ENCODE peak calls at places on chromosomes 11 and 22, in seven cellular contexts. Y is sigmoid colon, P is H7, A is OCI-LY7, Q is stomach, R is GM23248, G is AG09309. E is an unnamed sample.

GRCh38 chr11:69172674-69173073 is 16.9 kb downstream of the SMIM38 start:
- DNase-seq in Y (no peak), P (no peak), A (peak), Q (no peak), R (peak), G (no peak), E (peak)

GRCh38 chr22:20405931-20406685 is 12.2 kb downstream of the ZNF74 start:
- DNase-seq in Y (no peak), P (peak), A (no peak), Q (no peak), R (no peak), G (no peak), E (no peak)

GRCh38 chr11:123753110-123753509 is 1.2 kb downstream of the OR6X1 start:
- DNase-seq in Y (no peak), P (no peak), A (no peak), Q (no peak), R (no peak), G (no peak), E (no peak)

GRCh38 chr22:28710112-28710888 is 30.7 kb upstream of the TTC28 start:
- DNase-seq in Y (no peak), P (no peak), A (no peak), Q (no peak), R (peak), G (peak), E (peak)

GRCh38 chr11:107799245-107799859 is 59.2 kb downstream of the SLC35F2 start:
- DNase-seq in Y (peak), P (peak), A (peak), Q (peak), R (peak), G (peak), E (peak)

GRCh38 chr11:66183581-66184048 is 84.8 kb upstream of the RAB1B start:
- DNase-seq in Y (no peak), P (no peak), A (peak), Q (no peak), R (peak), G (no peak), E (no peak)

GRCh38 chr11:116053538-116053919 is 549.3 kb upstream of the CADM1 start:
- DNase-seq in Y (no peak), P (no peak), A (no peak), Q (no peak), R (no peak), G (no peak), E (no peak)

GRCh38 chr11:83836883-83837654 is 550.9 kb upstream of the CCDC90B start:
- DNase-seq in Y (peak), P (peak), A (peak), Q (peak), R (peak), G (no peak), E (peak)

GRCh38 chr11:112175596-112175947 is 260 bp downstream of the BCO2 start:
- DNase-seq in Y (no peak), P (no peak), A (no peak), Q (no peak), R (no peak), G (no peak), E (no peak)
- H3K4me3 ChIP-seq in Y (peak), P (no peak), A (peak), Q (peak), R (peak), G (peak), E (peak)

GRCh38 chr11:46236918-46237247 is 40.6 kb upstream of the CREB3L1 start:
- DNase-seq in Y (no peak), P (no peak), A (no peak), Q (no peak), R (no peak), G (no peak), E (no peak)
- H3K4me3 ChIP-seq in Y (no peak), P (peak), A (no peak), Q (peak), R (peak), G (no peak), E (no peak)

DNA sequence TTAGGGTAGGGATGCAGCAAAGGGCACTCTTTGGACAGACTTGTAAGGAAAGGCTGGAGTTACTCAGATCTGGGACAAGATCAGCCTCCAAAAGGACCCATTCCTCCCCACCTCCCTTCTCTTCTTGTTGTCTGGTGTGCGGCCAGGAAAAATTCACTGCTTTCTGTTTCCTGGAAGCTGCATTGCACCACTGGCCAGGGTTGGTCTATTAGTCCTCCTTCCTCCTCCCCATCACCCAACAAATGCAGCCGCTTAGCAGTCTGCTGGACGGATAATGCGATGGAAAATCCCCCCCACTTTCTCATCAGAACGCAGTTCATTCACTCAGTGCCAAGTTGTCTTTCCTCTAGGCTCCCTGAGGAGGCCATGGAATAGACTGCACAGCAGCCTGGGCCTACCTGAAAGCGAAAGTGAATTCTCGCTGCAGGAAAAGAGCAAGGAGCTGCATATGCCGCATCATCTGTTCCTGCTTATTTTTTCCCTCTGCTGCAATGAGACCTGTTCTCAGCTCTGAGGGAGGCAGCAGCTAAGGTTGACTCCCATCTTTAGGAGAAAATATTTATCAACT is 513.5 kb downstream of the METTL15 start:
- DNase-seq in Y (no peak), P (no peak), A (no peak), Q (peak), R (peak), G (no peak), E (no peak)
- H3K4me3 ChIP-seq in Y (peak), P (no peak), A (no peak), Q (no peak), R (peak), G (peak), E (peak)

GRCh38 chr11:3854660-3854976 is 846 bp upstream of the STIM1 start:
- DNase-seq in Y (no peak), P (no peak), A (no peak), Q (no peak), R (no peak), G (no peak), E (no peak)
- H3K4me3 ChIP-seq in Y (peak), P (peak), A (peak), Q (peak), R (peak), G (no peak), E (peak)

GRCh38 chr11:34174411-34175041 is 69.1 kb downstream of the NAT10 start:
- DNase-seq in Y (peak), P (peak), A (peak), Q (peak), R (peak), G (no peak), E (peak)
- H3K4me3 ChIP-seq in Y (peak), P (peak), A (no peak), Q (peak), R (peak), G (peak), E (peak)

DNA sequence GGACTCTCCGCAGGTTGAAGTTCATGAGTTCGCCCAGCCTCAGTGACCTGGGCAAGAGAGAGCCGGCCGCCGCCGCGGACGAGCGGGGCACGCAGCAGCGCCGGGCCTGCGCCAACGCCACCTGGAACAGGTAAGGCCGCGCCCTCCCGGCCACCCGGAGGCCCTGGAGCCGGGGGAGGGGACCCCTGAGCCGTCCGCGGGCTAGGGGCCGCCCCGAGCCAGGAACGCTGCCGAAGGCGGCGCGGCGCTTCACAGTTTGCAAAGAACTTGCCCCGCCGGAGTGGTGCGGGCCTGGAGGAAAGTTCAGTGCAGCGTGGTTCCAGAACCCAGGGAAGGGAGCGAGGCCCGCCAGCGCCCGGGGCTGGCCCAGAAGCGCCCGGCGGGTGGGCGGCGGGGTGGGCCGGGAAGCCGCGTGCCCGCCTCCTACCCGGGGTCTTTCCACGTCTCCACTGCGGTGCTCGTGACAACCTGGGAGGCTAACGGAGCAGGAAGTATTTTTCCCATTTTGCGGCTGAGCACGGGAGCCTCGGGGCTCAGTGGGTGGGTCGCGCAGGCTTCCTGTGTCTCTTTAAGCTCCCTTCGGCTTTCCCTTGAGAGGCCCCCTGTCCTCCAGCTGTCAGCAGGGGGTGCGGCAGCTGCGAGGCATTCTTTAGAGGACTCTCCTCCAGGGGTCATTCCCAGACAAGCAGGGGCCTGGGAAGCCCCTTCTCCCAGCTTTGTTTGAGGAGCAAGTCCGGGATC is 645 bp downstream of the PRR5 start:
- DNase-seq in Y (no peak), P (peak), A (no peak), Q (peak), R (peak), G (no peak), E (peak)
- H3K4me3 ChIP-seq in Y (peak), P (peak), A (peak), Q (peak), R (peak), G (peak), E (peak)

GRCh38 chr22:47053013-47053864 is 290.8 kb downstream of the TBC1D22A start:
- DNase-seq in Y (no peak), P (no peak), A (no peak), Q (no peak), R (no peak), G (no peak), E (no peak)

GRCh38 chr22:47053865-47054185 is 291.4 kb downstream of the TBC1D22A start:
- DNase-seq in Y (no peak), P (no peak), A (no peak), Q (no peak), R (peak), G (no peak), E (no peak)

GRCh38 chr22:47050601-47051051 is 288.2 kb downstream of the TBC1D22A start:
- DNase-seq in Y (no peak), P (no peak), A (no peak), Q (no peak), R (no peak), G (no peak), E (no peak)

GRCh38 chr22:47051435-47052175 is 289.2 kb downstream of the TBC1D22A start:
- DNase-seq in Y (no peak), P (no peak), A (no peak), Q (no peak), R (no peak), G (no peak), E (no peak)

GRCh38 chr22:47052236-47053012 is 290.0 kb downstream of the TBC1D22A start:
- DNase-seq in Y (no peak), P (no peak), A (no peak), Q (no peak), R (no peak), G (no peak), E (no peak)
- H3K4me3 ChIP-seq in Y (no peak), P (no peak), A (no peak), Q (no peak), R (no peak), G (no peak), E (no peak)

DNA sequence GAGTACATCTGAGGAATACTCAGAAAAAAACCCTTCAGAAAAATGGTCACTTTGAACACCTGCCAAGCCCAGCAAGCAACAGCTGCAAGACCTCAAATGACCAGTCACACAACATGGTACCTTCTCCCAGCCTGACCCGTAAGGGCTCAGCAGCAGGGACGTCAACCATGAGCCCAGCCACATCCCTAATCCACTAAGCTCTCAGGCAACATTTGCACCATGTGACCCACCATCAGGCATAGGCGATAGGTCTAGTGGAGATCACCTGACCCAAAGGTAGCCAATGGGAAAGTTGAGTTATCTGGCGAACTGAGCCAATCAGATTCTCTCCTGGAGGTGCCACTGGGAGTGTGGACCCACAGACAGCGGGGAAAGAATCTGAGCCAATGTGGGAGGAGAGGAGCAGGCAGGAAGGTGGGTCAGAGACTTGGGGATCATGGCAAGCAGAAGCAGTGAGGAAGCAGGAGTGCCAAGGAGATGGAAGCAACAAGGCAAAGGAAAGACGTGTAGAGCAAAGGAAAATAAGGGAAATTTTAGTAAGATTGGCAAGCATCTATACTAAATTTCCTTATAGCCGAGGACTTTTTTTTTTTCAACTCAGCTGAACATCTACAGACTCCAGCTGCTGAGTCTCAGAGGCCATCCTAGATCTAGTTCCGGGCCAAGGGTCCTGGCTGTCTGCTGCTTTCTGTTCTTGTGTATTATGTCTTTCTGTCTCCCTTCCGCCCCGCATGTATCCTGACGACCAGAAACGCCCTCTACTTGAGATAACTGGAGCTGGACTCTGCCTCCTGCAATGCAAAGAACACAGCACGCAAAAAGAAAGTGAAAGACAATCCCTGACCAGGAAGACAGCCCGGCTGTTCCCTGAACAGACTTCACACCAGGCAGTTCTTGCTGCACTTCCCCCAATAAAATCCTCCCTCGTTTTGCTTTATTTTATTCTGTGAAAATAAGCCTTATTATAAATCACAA is 11.0 kb upstream of the PLAAT2 start:
- DNase-seq in Y (peak), P (no peak), A (peak), Q (peak), R (peak), G (peak), E (peak)
- H3K4me3 ChIP-seq in Y (peak), P (no peak), A (peak), Q (peak), R (peak), G (peak), E (peak)

GRCh38 chr22:44668886-44669724 is 32.9 kb upstream of the PRR5 start:
- DNase-seq in Y (no peak), P (peak), A (no peak), Q (no peak), R (peak), G (no peak), E (no peak)
- H3K4me3 ChIP-seq in Y (peak), P (peak), A (no peak), Q (peak), R (peak), G (peak), E (peak)

GRCh38 chr11:2213890-2214526 is 42.4 kb upstream of the TH start:
- DNase-seq in Y (peak), P (peak), A (no peak), Q (no peak), R (no peak), G (no peak), E (no peak)

GRCh38 chr11:2213384-2213842 is 41.8 kb upstream of the TH start:
- DNase-seq in Y (peak), P (peak), A (no peak), Q (no peak), R (no peak), G (no peak), E (no peak)

GRCh38 chr11:2211113-2211971 is 39.7 kb upstream of the TH start:
- DNase-seq in Y (peak), P (peak), A (no peak), Q (peak), R (no peak), G (no peak), E (no peak)

GRCh38 chr11:2214527-2215229 is 43.1 kb upstream of the TH start:
- DNase-seq in Y (peak), P (peak), A (no peak), Q (no peak), R (no peak), G (no peak), E (no peak)

DNA sequence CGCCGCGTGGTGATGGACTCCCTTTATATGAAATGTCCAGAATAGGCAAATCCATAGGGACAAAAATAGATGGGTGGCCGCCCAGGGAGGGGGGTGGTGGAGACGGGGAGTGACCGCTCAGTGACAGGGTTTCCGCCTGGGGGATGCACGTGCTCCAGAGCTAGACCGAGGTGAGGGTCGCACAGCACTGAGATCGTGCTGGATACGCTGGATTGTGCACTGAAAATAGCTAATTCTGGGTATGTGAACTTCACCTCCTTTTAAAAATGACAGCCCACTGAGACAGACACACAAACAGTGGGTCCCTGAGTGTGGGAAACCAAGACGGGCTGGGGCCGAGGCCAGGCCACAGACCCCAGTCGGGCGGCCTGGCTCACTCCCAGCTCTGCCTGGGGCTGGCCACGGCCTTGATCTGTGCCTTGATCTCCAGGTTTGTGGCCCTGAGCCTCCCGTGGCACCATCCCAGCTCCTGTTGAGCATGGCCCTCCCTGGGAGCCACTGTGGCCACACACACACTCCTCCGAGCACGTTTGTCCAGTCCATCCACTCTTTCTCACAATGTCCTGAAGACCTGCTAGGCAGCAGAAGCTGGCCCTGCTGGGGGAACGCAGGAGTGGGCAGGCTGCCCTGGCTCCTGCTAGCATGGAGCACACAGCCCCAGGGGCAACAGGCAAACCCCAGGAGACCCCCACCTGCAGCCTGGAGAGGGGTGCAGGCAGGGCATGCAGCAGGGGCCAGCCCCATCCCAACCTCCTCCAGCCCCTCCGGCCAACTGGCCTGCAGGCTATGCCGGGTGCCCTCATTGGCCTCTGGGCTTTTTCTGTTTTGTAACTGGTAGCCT is 41.0 kb upstream of the TH start:
- DNase-seq in Y (peak), P (peak), A (no peak), Q (peak), R (no peak), G (no peak), E (no peak)
- H3K4me3 ChIP-seq in Y (no peak), P (no peak), A (no peak), Q (no peak), R (no peak), G (no peak), E (no peak)